ENCODE peak calls at places on chromosomes 2 and 18, in seven cellular contexts. Z, O, J, S, H, M and I are unnamed samples. For H3K4me1, the result is how much of the 10 kb centered on the place peaks cover.

GRCh38 chr2:120161190-120161589 is 62.0 kb downstream of the TMEM185B start:
- DNase-seq in Z (peak), O (no peak), J (no peak), S (peak), H (no peak), M (no peak), I (no peak)

GRCh38 chr2:208064220-208064951 is 39.1 kb upstream of the PLEKHM3 start:
- DNase-seq in Z (peak), O (no peak), J (peak), S (peak), H (no peak), M (no peak), I (no peak)

GRCh38 chr2:68316091-68316490 is 3.7 kb downstream of the CNRIP1 start:
- DNase-seq in Z (no peak), O (no peak), J (no peak), S (no peak), H (no peak), M (no peak), I (no peak)

GRCh38 chr18:59954746-59955145 is 55.0 kb downstream of the PMAIP1 start:
- DNase-seq in Z (peak), O (no peak), J (no peak), S (peak), H (no peak), M (no peak), I (no peak)

GRCh38 chr2:138115664-138116063 is 151.4 kb downstream of the HNMT start:
- DNase-seq in Z (peak), O (no peak), J (no peak), S (no peak), H (no peak), M (no peak), I (no peak)

GRCh38 chr2:234363011-234363487 is 133.8 kb downstream of the ARL4C start:
- DNase-seq in Z (no peak), O (no peak), J (no peak), S (no peak), H (no peak), M (no peak), I (no peak)

GRCh38 chr18:48412339-48412929 is 3.3 kb upstream of the ZBTB7C start:
- DNase-seq in Z (peak), O (no peak), J (no peak), S (no peak), H (no peak), M (no peak), I (no peak)

GRCh38 chr2:25851740-25852503 is 26.4 kb downstream of the ASXL2 start:
- DNase-seq in Z (peak), O (no peak), J (no peak), S (peak), H (no peak), M (no peak), I (no peak)

GRCh38 chr2:20916604-20917286 is 93.8 kb upstream of the LDAH start:
- DNase-seq in Z (peak), O (no peak), J (no peak), S (peak), H (no peak), M (no peak), I (no peak)

GRCh38 chr2:115389024-115389423 is 946.6 kb downstream of the DPP10 start:
- DNase-seq in Z (no peak), O (no peak), J (no peak), S (no peak), H (no peak), M (no peak), I (no peak)

GRCh38 chr2:205017381-205017780 is 472.1 kb downstream of the PARD3B start:
- DNase-seq in Z (no peak), O (no peak), J (no peak), S (no peak), H (no peak), M (no peak), I (no peak)

GRCh38 chr2:171416009-171416926 is 17.5 kb downstream of the METTL8 start:
- DNase-seq in Z (peak), O (peak), J (peak), S (peak), H (peak), M (peak), I (peak)

GRCh38 chr2:197079832-197080555 is 153.5 kb upstream of the PGAP1 start:
- DNase-seq in Z (peak), O (peak), J (no peak), S (peak), H (no peak), M (no peak), I (no peak)

GRCh38 chr2:55010915-55011314 is 39.3 kb downstream of the RTN4 start:
- DNase-seq in Z (peak), O (no peak), J (no peak), S (peak), H (no peak), M (no peak), I (peak)

GRCh38 chr2:108330971-108331370 is 42.3 kb downstream of the SULT1C2 start:
- DNase-seq in Z (peak), O (no peak), J (no peak), S (no peak), H (no peak), M (no peak), I (no peak)

GRCh38 chr2:98821629-98822135 is 90.8 kb upstream of the MGAT4A start:
- DNase-seq in Z (no peak), O (no peak), J (no peak), S (no peak), H (no peak), M (peak), I (no peak)

GRCh38 chr2:69704446-69704845 is 37.5 kb upstream of the ANXA4 start:
- DNase-seq in Z (no peak), O (no peak), J (peak), S (no peak), H (no peak), M (no peak), I (no peak)

GRCh38 chr2:27792759-27793158 is 21.2 kb downstream of the MRPL33 start:
- DNase-seq in Z (peak), O (no peak), J (no peak), S (peak), H (no peak), M (no peak), I (no peak)

GRCh38 chr2:85269959-85270358 is 57.8 kb downstream of the TGOLN2 start:
- DNase-seq in Z (no peak), O (peak), J (no peak), S (peak), H (no peak), M (no peak), I (no peak)

GRCh38 chr18:43847164-43848091 is 570.1 kb upstream of the SYT4 start:
- DNase-seq in Z (peak), O (no peak), J (no peak), S (peak), H (no peak), M (no peak), I (no peak)

GRCh38 chr2:233037078-233037477 is 4.6 kb downstream of the NEU2 start:
- DNase-seq in Z (peak), O (no peak), J (no peak), S (peak), H (no peak), M (no peak), I (no peak)

GRCh38 chr18:79336556-79337142 is 59.1 kb upstream of the NFATC1 start:
- DNase-seq in Z (no peak), O (no peak), J (no peak), S (no peak), H (no peak), M (no peak), I (no peak)

GRCh38 chr2:164975885-164976284 is 20.6 kb upstream of the SLC38A11 start:
- DNase-seq in Z (no peak), O (no peak), J (no peak), S (no peak), H (no peak), M (no peak), I (no peak)

GRCh38 chr2:100959225-100959880 is 42.7 kb upstream of the RPL31 start:
- DNase-seq in Z (no peak), O (no peak), J (no peak), S (peak), H (no peak), M (no peak), I (no peak)

GRCh38 chr18:50179465-50179864 is 15.5 kb downstream of the MYO5B start:
- DNase-seq in Z (no peak), O (no peak), J (no peak), S (no peak), H (no peak), M (no peak), I (no peak)

GRCh38 chr18:56068030-56068671 is 480.2 kb upstream of the TCF4 start:
- DNase-seq in Z (peak), O (peak), J (peak), S (peak), H (no peak), M (no peak), I (no peak)

GRCh38 chr2:8089596-8089995 is 592.3 kb upstream of the ID2 start:
- DNase-seq in Z (peak), O (no peak), J (no peak), S (peak), H (no peak), M (no peak), I (no peak)

GRCh38 chr2:26312471-26312870 is 33.5 kb upstream of the SELENOI start:
- DNase-seq in Z (no peak), O (no peak), J (no peak), S (no peak), H (no peak), M (no peak), I (no peak)

GRCh38 chr18:23867011-23867410 is 147.5 kb upstream of the TTC39C start:
- DNase-seq in Z (no peak), O (no peak), J (no peak), S (no peak), H (no peak), M (no peak), I (no peak)

GRCh38 chr18:62605685-62606084 is 82.9 kb downstream of the ZCCHC2 start:
- DNase-seq in Z (no peak), O (no peak), J (no peak), S (no peak), H (no peak), M (no peak), I (no peak)

DNA sequence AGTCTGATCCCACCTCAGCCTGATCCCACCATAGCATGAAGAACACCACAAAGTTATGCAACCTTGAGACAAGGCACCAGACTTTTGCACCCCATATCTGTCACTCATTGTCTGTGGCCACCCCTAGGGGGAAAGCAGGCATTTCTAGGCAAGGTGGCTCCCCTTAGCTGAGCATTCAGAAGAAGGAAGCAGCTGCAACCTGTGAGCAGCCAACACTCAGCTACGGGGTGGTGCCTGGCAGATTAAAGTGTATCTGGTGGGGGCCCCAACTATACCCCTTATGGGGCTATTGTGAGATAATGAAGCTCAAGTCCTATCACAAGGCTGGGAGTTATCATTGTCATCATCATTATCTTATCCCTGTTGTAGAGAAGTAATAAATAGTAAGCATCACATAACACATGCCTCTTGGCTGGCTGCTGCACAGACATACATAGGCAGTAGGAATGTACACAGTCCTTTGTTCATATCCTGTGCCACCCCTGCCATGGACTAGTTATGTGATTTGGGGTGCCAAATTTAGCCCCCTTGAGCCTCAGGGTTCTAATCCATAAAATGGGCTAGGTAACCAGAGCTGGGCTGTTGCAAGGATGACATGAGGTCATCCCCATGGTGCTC is 20.6 kb upstream of the TMEM163 start:
- DNase-seq in Z (no peak), O (no peak), J (no peak), S (no peak), H (no peak), M (no peak), I (no peak)
- H3K4me1 ChIP-seq in Z (under half), O (under half), J (under half), S (under half), H (under half), M (half or more), I (under half)

GRCh38 chr2:229660391-229660790 is 54.0 kb downstream of the DNER start:
- DNase-seq in Z (no peak), O (no peak), J (no peak), S (no peak), H (no peak), M (no peak), I (no peak)
- TF ChIP-seq CTCF in Z (no peak), O (no peak), J (no peak), S (no peak), H (no peak), M (no peak), I (no peak)

GRCh38 chr2:160325413-160325812 is 125.3 kb upstream of the ITGB6 start:
- DNase-seq in Z (no peak), O (no peak), J (no peak), S (no peak), H (no peak), M (no peak), I (no peak)

GRCh38 chr2:160324161-160324768 is 124.2 kb upstream of the ITGB6 start:
- DNase-seq in Z (peak), O (peak), J (no peak), S (peak), H (peak), M (peak), I (peak)

GRCh38 chr2:160322320-160322719 is 122.2 kb upstream of the ITGB6 start:
- DNase-seq in Z (no peak), O (no peak), J (no peak), S (no peak), H (no peak), M (no peak), I (no peak)

GRCh38 chr2:160328748-160329147 is 128.7 kb upstream of the ITGB6 start:
- DNase-seq in Z (peak), O (no peak), J (no peak), S (no peak), H (no peak), M (no peak), I (no peak)

DNA sequence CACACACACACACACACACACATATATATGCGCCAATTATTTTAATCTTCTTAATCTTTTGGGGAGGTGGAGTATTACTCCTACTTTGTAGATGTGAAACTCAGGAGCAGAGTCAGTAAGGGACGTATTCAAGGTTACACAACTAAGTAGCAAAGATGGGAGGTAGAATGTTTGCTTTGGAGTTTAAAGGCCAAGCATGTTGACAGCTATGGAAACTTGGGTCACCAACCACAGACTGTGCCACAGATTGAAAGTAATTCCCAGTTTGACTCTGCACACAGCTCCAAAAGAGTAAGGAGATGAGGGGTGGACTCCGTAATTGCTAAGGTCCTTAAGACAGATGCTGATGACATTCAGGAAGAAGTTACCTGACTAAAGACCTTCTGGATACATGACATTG is 124.8 kb upstream of the ITGB6 start:
- DNase-seq in Z (no peak), O (no peak), J (no peak), S (no peak), H (no peak), M (no peak), I (no peak)
- H3K27ac ChIP-seq in Z (no peak), O (no peak), J (no peak), S (no peak), H (peak), M (peak), I (peak)

DNA sequence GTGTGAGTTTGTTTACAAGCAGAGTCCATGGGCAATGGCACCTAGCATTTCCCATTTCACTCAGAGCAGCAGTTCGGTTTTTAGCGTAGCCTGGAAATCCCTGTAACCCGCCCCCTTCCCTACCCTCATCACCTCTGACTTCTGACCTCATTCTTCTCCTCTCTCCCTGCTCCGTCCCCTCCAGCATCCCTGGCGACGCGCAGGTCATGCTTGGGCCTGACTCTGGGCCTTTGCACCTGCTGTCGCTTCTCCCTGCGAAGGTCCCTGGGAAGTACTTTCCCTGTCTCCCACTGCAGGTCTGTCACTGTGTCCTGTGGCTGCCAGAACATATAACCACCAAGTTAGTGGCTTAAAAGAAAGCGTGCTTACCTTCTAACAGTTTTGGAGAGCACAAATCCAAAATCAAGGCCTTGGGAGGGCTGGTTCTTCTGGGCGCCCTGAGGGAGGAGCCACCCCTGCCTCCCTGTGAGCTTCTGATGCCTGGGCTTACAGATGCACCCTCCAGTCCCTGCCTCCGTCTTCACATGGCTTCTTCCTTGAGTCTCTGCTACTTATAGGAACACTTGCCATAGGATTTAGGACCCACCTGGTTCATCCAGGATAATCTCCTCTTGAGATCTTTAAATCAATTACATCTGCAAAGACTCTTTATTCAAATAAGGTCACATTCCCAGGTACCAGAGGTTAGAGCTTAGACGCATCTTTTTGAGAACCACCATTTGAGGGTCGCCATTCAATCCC is 8.1 kb upstream of the RAB17 start:
- DNase-seq in Z (no peak), O (no peak), J (no peak), S (no peak), H (no peak), M (no peak), I (no peak)
- H3K4me1 ChIP-seq in Z (under half), O (under half), J (under half), S (under half), H (under half), M (under half), I (under half)

GRCh38 chr2:95377216-95377530 is 25.3 kb upstream of the FAHD2A start:
- DNase-seq in Z (no peak), O (no peak), J (no peak), S (no peak), H (no peak), M (no peak), I (no peak)

GRCh38 chr2:95377724-95378123 is 24.8 kb upstream of the FAHD2A start:
- DNase-seq in Z (no peak), O (no peak), J (no peak), S (no peak), H (no peak), M (no peak), I (no peak)

GRCh38 chr2:95374916-95375471 is 27.5 kb upstream of the FAHD2A start:
- DNase-seq in Z (peak), O (no peak), J (no peak), S (peak), H (no peak), M (peak), I (peak)

GRCh38 chr2:95375532-95376221 is 26.8 kb upstream of the FAHD2A start:
- DNase-seq in Z (no peak), O (no peak), J (no peak), S (no peak), H (no peak), M (no peak), I (peak)

GRCh38 chr2:95376311-95377215 is 25.9 kb upstream of the FAHD2A start:
- DNase-seq in Z (no peak), O (no peak), J (no peak), S (no peak), H (no peak), M (no peak), I (peak)
- TF ChIP-seq CTCF in Z (no peak), O (no peak), J (no peak), S (no peak), H (no peak), M (no peak), I (no peak)

GRCh38 chr2:188634656-188635055 is 339.5 kb upstream of the COL3A1 start:
- DNase-seq in Z (no peak), O (no peak), J (no peak), S (no peak), H (no peak), M (no peak), I (no peak)
- H3K27ac ChIP-seq in Z (no peak), O (no peak), J (no peak), S (no peak), H (no peak), M (no peak), I (peak)

GRCh38 chr2:134408791-134409190 is 154.9 kb downstream of the MGAT5 start:
- DNase-seq in Z (peak), O (no peak), J (no peak), S (peak), H (no peak), M (no peak), I (no peak)
- H3K4me1 ChIP-seq in Z (half or more), O (under half), J (under half), S (half or more), H (under half), M (half or more), I (under half)

GRCh38 chr2:19648583-19648982 is 253.2 kb downstream of the TTC32 start:
- DNase-seq in Z (peak), O (no peak), J (no peak), S (peak), H (peak), M (no peak), I (no peak)

GRCh38 chr2:19646987-19647386 is 254.8 kb downstream of the TTC32 start:
- DNase-seq in Z (no peak), O (no peak), J (no peak), S (no peak), H (no peak), M (no peak), I (no peak)

GRCh38 chr2:19651466-19651865 is 250.3 kb downstream of the TTC32 start:
- DNase-seq in Z (peak), O (no peak), J (no peak), S (no peak), H (no peak), M (no peak), I (no peak)

GRCh38 chr2:19649785-19650380 is 251.9 kb downstream of the TTC32 start:
- DNase-seq in Z (peak), O (no peak), J (peak), S (peak), H (no peak), M (no peak), I (peak)

GRCh38 chr2:19649107-19649506 is 252.7 kb downstream of the TTC32 start:
- DNase-seq in Z (peak), O (no peak), J (no peak), S (peak), H (no peak), M (no peak), I (no peak)
- TF ChIP-seq CTCF in Z (no peak), O (no peak), J (no peak), S (no peak), H (no peak), M (no peak), I (no peak)

GRCh38 chr2:109699646-109700045 is 85.5 kb downstream of the SOWAHC start:
- DNase-seq in Z (peak), O (no peak), J (no peak), S (no peak), H (no peak), M (no peak), I (no peak)
- H3K27ac ChIP-seq in Z (no peak), O (peak), J (peak), S (no peak), H (no peak), M (peak), I (peak)

GRCh38 chr2:42999856-43000241 is 207.5 kb upstream of the HAAO start:
- DNase-seq in Z (no peak), O (no peak), J (no peak), S (no peak), H (no peak), M (no peak), I (no peak)

GRCh38 chr2:43001055-43001378 is 208.6 kb upstream of the HAAO start:
- DNase-seq in Z (no peak), O (no peak), J (no peak), S (no peak), H (no peak), M (peak), I (no peak)

GRCh38 chr2:43001787-43002468 is 209.5 kb upstream of the HAAO start:
- DNase-seq in Z (no peak), O (no peak), J (no peak), S (no peak), H (no peak), M (peak), I (peak)

GRCh38 chr2:42999391-42999811 is 207.0 kb upstream of the HAAO start:
- DNase-seq in Z (no peak), O (no peak), J (no peak), S (no peak), H (no peak), M (peak), I (peak)

GRCh38 chr2:43000242-43001054 is 208.1 kb upstream of the HAAO start:
- DNase-seq in Z (no peak), O (no peak), J (peak), S (no peak), H (no peak), M (peak), I (no peak)
- H3K4me1 ChIP-seq in Z (under half), O (under half), J (under half), S (under half), H (under half), M (under half), I (under half)